ENCODE peak calls at places on chromosomes 11 and 22, in six cellular contexts. One of them, this sample, is unnamed.

GRCh38 chr11:11481371-11481770 is 128.3 kb upstream of the CSNK2A3 start:
- DNase-seq in HCT116: no peak
- DNase-seq in HepG2: no peak
- DNase-seq in SK-N-SH: no peak
- DNase-seq in K562: no peak
- DNase-seq in H1: no peak
- DNase-seq in this sample: no peak

GRCh38 chr11:18016789-18017188 is 3.9 kb upstream of the SERGEF start:
- DNase-seq in HCT116: no peak
- DNase-seq in HepG2: no peak
- DNase-seq in SK-N-SH: no peak
- DNase-seq in K562: no peak
- DNase-seq in H1: no peak
- DNase-seq in this sample: no peak

GRCh38 chr11:2531277-2531986 is 86.6 kb downstream of the KCNQ1 start:
- DNase-seq in HCT116: peak
- DNase-seq in HepG2: peak
- DNase-seq in SK-N-SH: peak
- DNase-seq in K562: peak
- DNase-seq in H1: peak
- DNase-seq in this sample: peak

GRCh38 chr11:119109843-119110242 is 2.7 kb downstream of the C2CD2L start:
- DNase-seq in HCT116: no peak
- DNase-seq in HepG2: no peak
- DNase-seq in SK-N-SH: no peak
- DNase-seq in K562: no peak
- DNase-seq in H1: no peak
- DNase-seq in this sample: no peak

GRCh38 chr11:2777396-2777795 is 77.6 kb upstream of the KCNQ1OT1 start:
- DNase-seq in HCT116: no peak
- DNase-seq in HepG2: no peak
- DNase-seq in SK-N-SH: no peak
- DNase-seq in K562: no peak
- DNase-seq in H1: no peak
- DNase-seq in this sample: no peak

GRCh38 chr11:65110354-65110861 is 1.3 kb upstream of the TM7SF2 start:
- DNase-seq in HCT116: no peak
- DNase-seq in HepG2: peak
- DNase-seq in SK-N-SH: peak
- DNase-seq in K562: peak
- DNase-seq in H1: peak
- DNase-seq in this sample: peak

GRCh38 chr22:47196881-47197701 is 434.6 kb downstream of the TBC1D22A start:
- DNase-seq in HCT116: no peak
- DNase-seq in HepG2: no peak
- DNase-seq in SK-N-SH: no peak
- DNase-seq in K562: no peak
- DNase-seq in H1: no peak
- DNase-seq in this sample: no peak

GRCh38 chr22:42947211-42947990 is 67.5 kb downstream of the PACSIN2 start:
- DNase-seq in HCT116: peak
- DNase-seq in HepG2: peak
- DNase-seq in SK-N-SH: no peak
- DNase-seq in K562: no peak
- DNase-seq in H1: no peak
- DNase-seq in this sample: peak

GRCh38 chr11:79069504-79069903 is 371.3 kb downstream of the TENM4 start:
- DNase-seq in HCT116: no peak
- DNase-seq in HepG2: no peak
- DNase-seq in SK-N-SH: no peak
- DNase-seq in K562: no peak
- DNase-seq in H1: no peak
- DNase-seq in this sample: no peak

GRCh38 chr11:35955636-35956035 is 11.8 kb downstream of the LDLRAD3 start:
- DNase-seq in HCT116: no peak
- DNase-seq in HepG2: no peak
- DNase-seq in SK-N-SH: peak
- DNase-seq in K562: no peak
- DNase-seq in H1: no peak
- DNase-seq in this sample: no peak

GRCh38 chr11:62889126-62889483 is 8.4 kb downstream of the SLC3A2 start:
- DNase-seq in HCT116: no peak
- DNase-seq in HepG2: no peak
- DNase-seq in SK-N-SH: no peak
- DNase-seq in K562: no peak
- DNase-seq in H1: no peak
- DNase-seq in this sample: no peak

GRCh38 chr22:37557321-37558001 is 2.8 kb upstream of the CDC42EP1 start:
- DNase-seq in HCT116: no peak
- DNase-seq in HepG2: peak
- DNase-seq in SK-N-SH: no peak
- DNase-seq in K562: no peak
- DNase-seq in H1: no peak
- DNase-seq in this sample: no peak

GRCh38 chr11:396948-397548 is 3.0 kb downstream of the PKP3 start:
- DNase-seq in HCT116: no peak
- DNase-seq in HepG2: peak
- DNase-seq in SK-N-SH: peak
- DNase-seq in K562: no peak
- DNase-seq in H1: no peak
- DNase-seq in this sample: no peak

GRCh38 chr11:132943737-132944556 is 588.4 kb downstream of the OPCML start:
- DNase-seq in HCT116: no peak
- DNase-seq in HepG2: no peak
- DNase-seq in SK-N-SH: peak
- DNase-seq in K562: no peak
- DNase-seq in H1: no peak
- DNase-seq in this sample: no peak

GRCh38 chr22:38270091-38270972 is 2.5 kb downstream of the TMEM184B start:
- DNase-seq in HCT116: no peak
- DNase-seq in HepG2: no peak
- DNase-seq in SK-N-SH: no peak
- DNase-seq in K562: no peak
- DNase-seq in H1: no peak
- DNase-seq in this sample: no peak

GRCh38 chr11:64744544-64745218 is 739 bp upstream of the RASGRP2 start:
- DNase-seq in HCT116: no peak
- DNase-seq in HepG2: no peak
- DNase-seq in SK-N-SH: peak
- DNase-seq in K562: peak
- DNase-seq in H1: no peak
- DNase-seq in this sample: no peak

GRCh38 chr11:118071416-118072030 is 5.4 kb upstream of the TMPRSS4 start:
- DNase-seq in HCT116: no peak
- DNase-seq in HepG2: no peak
- DNase-seq in SK-N-SH: no peak
- DNase-seq in K562: no peak
- DNase-seq in H1: no peak
- DNase-seq in this sample: no peak

GRCh38 chr11:3826721-3827120 is 14.0 kb downstream of the RHOG start:
- DNase-seq in HCT116: no peak
- DNase-seq in HepG2: no peak
- DNase-seq in SK-N-SH: no peak
- DNase-seq in K562: no peak
- DNase-seq in H1: no peak
- DNase-seq in this sample: no peak

GRCh38 chr11:67279589-67280340 is 9.3 kb upstream of the ANKRD13D start:
- DNase-seq in HCT116: no peak
- DNase-seq in HepG2: no peak
- DNase-seq in SK-N-SH: no peak
- DNase-seq in K562: no peak
- DNase-seq in H1: no peak
- DNase-seq in this sample: no peak

GRCh38 chr22:27771637-27772369 is 29.8 kb downstream of the MN1 start:
- DNase-seq in HCT116: no peak
- DNase-seq in HepG2: no peak
- DNase-seq in SK-N-SH: no peak
- DNase-seq in K562: no peak
- DNase-seq in H1: no peak
- DNase-seq in this sample: no peak

GRCh38 chr11:8206251-8207079 is 37.6 kb upstream of the RIC3 start:
- DNase-seq in HCT116: no peak
- DNase-seq in HepG2: no peak
- DNase-seq in SK-N-SH: peak
- DNase-seq in K562: peak
- DNase-seq in H1: no peak
- DNase-seq in this sample: no peak

GRCh38 chr22:23763579-23764331 is 965 bp downstream of the C22orf15 start:
- DNase-seq in HCT116: no peak
- DNase-seq in HepG2: no peak
- DNase-seq in SK-N-SH: peak
- DNase-seq in K562: peak
- DNase-seq in H1: no peak
- DNase-seq in this sample: no peak

GRCh38 chr11:2791521-2792375 is 92.0 kb upstream of the KCNQ1OT1 start:
- DNase-seq in HCT116: no peak
- DNase-seq in HepG2: no peak
- DNase-seq in SK-N-SH: no peak
- DNase-seq in K562: no peak
- DNase-seq in H1: no peak
- DNase-seq in this sample: no peak

GRCh38 chr22:36339171-36340065 is 48.3 kb downstream of the MYH9 start:
- DNase-seq in HCT116: no peak
- DNase-seq in HepG2: no peak
- DNase-seq in SK-N-SH: no peak
- DNase-seq in K562: no peak
- DNase-seq in H1: no peak
- DNase-seq in this sample: no peak

GRCh38 chr11:20355221-20356219 is 8.0 kb upstream of the HTATIP2 start:
- DNase-seq in HCT116: peak
- DNase-seq in HepG2: peak
- DNase-seq in SK-N-SH: peak
- DNase-seq in K562: peak
- DNase-seq in H1: no peak
- DNase-seq in this sample: peak

GRCh38 chr22:44707178-44707577 is 5.2 kb downstream of the PRR5 start:
- DNase-seq in HCT116: no peak
- DNase-seq in HepG2: no peak
- DNase-seq in SK-N-SH: no peak
- DNase-seq in K562: no peak
- DNase-seq in H1: no peak
- DNase-seq in this sample: no peak

GRCh38 chr11:36289226-36289852 is at the start of gene COMMD9:
- DNase-seq in HCT116: peak
- DNase-seq in HepG2: peak
- DNase-seq in SK-N-SH: peak
- DNase-seq in K562: peak
- DNase-seq in H1: peak
- DNase-seq in this sample: peak

GRCh38 chr11:69500285-69501120 is 19.0 kb downstream of the LINC01488 start:
- DNase-seq in HCT116: no peak
- DNase-seq in HepG2: no peak
- DNase-seq in SK-N-SH: peak
- DNase-seq in K562: no peak
- DNase-seq in H1: no peak
- DNase-seq in this sample: no peak

GRCh38 chr11:28679795-28680194 is 571.6 kb downstream of the METTL15 start:
- DNase-seq in HCT116: no peak
- DNase-seq in HepG2: no peak
- DNase-seq in SK-N-SH: no peak
- DNase-seq in K562: no peak
- DNase-seq in H1: no peak
- DNase-seq in this sample: no peak

GRCh38 chr11:59891781-59892181 is 13.2 kb downstream of the OOSP3 start:
- DNase-seq in HCT116: no peak
- DNase-seq in HepG2: no peak
- DNase-seq in SK-N-SH: no peak
- DNase-seq in K562: peak
- DNase-seq in H1: no peak
- DNase-seq in this sample: no peak

GRCh38 chr11:33040127-33040861 is 922 bp downstream of the TCP11L1 start:
- DNase-seq in HCT116: no peak
- DNase-seq in HepG2: no peak
- DNase-seq in SK-N-SH: peak
- DNase-seq in K562: no peak
- DNase-seq in H1: no peak
- DNase-seq in this sample: peak

DNA sequence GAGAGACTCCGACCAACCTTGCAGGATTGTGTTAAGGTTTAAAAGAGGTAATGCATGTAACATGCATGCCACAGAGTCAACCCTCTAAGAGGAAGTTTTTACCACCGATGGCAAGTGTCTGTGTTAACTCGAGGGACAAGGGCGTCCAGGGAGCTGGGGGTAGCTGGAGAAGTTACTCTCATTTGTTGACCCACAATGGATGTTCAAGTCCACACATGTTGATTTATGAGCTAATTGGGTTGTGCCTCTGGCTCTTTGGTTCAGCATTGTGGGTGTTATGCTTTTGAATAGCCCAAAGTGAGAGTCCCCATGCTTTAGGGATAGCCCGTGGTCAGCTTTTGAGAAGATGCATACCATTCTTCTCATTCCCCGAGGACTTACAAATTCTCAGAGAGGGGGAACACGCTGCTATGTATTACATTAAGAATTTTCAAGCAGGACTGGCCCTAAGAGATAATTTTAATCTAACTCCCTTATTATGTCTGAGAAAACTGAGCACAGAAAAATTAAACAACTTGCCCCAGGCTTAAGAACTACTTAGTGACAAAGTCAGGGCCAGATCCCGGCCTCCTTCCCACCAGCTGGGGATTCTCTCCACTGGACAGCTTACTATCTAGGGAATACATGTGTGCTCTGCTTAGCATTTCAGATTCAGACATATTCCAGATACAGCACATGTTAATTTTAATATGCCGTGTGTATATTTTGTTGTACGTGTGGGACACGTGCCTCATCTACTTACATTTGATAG is 5.2 kb upstream of the PLET1 start:
- DNase-seq in HCT116: no peak
- DNase-seq in HepG2: no peak
- DNase-seq in SK-N-SH: peak
- DNase-seq in K562: no peak
- DNase-seq in H1: no peak
- DNase-seq in this sample: no peak
- TF ChIP-seq JUND in HCT116: no peak
- TF ChIP-seq JUND in HepG2: no peak
- TF ChIP-seq JUND in SK-N-SH: no peak
- TF ChIP-seq JUND in K562: no peak
- TF ChIP-seq JUND in H1: no peak
- TF ChIP-seq JUND in this sample: no peak

GRCh38 chr11:13315517-13316432 is 38.2 kb downstream of the BMAL1 start:
- DNase-seq in HCT116: no peak
- DNase-seq in HepG2: peak
- DNase-seq in SK-N-SH: no peak
- DNase-seq in K562: no peak
- DNase-seq in H1: no peak
- DNase-seq in this sample: no peak
- TF ChIP-seq JUND in HCT116: no peak
- TF ChIP-seq JUND in HepG2: no peak
- TF ChIP-seq JUND in SK-N-SH: no peak
- TF ChIP-seq JUND in K562: no peak
- TF ChIP-seq JUND in H1: no peak
- TF ChIP-seq JUND in this sample: no peak

GRCh38 chr11:46743693-46744339 is 24.8 kb downstream of the F2 start:
- DNase-seq in HCT116: no peak
- DNase-seq in HepG2: no peak
- DNase-seq in SK-N-SH: no peak
- DNase-seq in K562: peak
- DNase-seq in H1: no peak
- DNase-seq in this sample: no peak
- TF ChIP-seq JUND in HCT116: no peak
- TF ChIP-seq JUND in HepG2: no peak
- TF ChIP-seq JUND in SK-N-SH: no peak
- TF ChIP-seq JUND in K562: no peak
- TF ChIP-seq JUND in H1: no peak
- TF ChIP-seq JUND in this sample: no peak

GRCh38 chr22:49548356-49549202 is 279.1 kb downstream of the BRD1 start:
- DNase-seq in HCT116: no peak
- DNase-seq in HepG2: peak
- DNase-seq in SK-N-SH: no peak
- DNase-seq in K562: no peak
- DNase-seq in H1: no peak
- DNase-seq in this sample: no peak
- TF ChIP-seq JUND in HCT116: no peak
- TF ChIP-seq JUND in HepG2: no peak
- TF ChIP-seq JUND in SK-N-SH: no peak
- TF ChIP-seq JUND in K562: no peak
- TF ChIP-seq JUND in H1: no peak
- TF ChIP-seq JUND in this sample: no peak